ENCODE peak calls at places on chromosomes 13 and 19, in six cellular contexts. A is A549; H is nephron progenitor cell; V is substantia nigra; J is CD8-positive, alpha-beta memory T cell; D is stromal cell of bone marrow. F is an unnamed sample.

GRCh38 chr19:28905996-28906395 is 307.0 kb downstream of the UQCRFS1 start:
- DNase-seq in D (no peak), H (no peak), V (no peak), A (no peak), J (no peak), F (no peak)

GRCh38 chr13:109271061-109271460 is 515.3 kb downstream of the IRS2 start:
- DNase-seq in H (no peak), J (no peak), V (no peak), A (no peak), D (no peak), F (no peak)

GRCh38 chr13:28744091-28744536 is 25.3 kb upstream of the SLC46A3 start:
- DNase-seq in D (no peak), A (no peak), H (no peak), V (no peak), J (no peak), F (no peak)

GRCh38 chr19:10603084-10603872 is 16.2 kb upstream of the AP1M2 start:
- DNase-seq in V (no peak), D (no peak), H (peak), J (peak), A (no peak), F (peak)

GRCh38 chr13:95404141-95404882 is 103.1 kb upstream of the ABCC4 start:
- DNase-seq in H (peak), D (peak), J (peak), V (peak), A (peak), F (peak)

GRCh38 chr19:45883586-45883880 is 2.4 kb downstream of the IRF2BP1 start:
- DNase-seq in H (no peak), D (no peak), A (no peak), V (no peak), J (no peak), F (no peak)

GRCh38 chr13:54449922-54450321 is 1421.3 kb downstream of the OLFM4 start:
- DNase-seq in A (no peak), D (no peak), J (no peak), V (no peak), H (no peak), F (no peak)

GRCh38 chr19:1088419-1089066 is 6.6 kb downstream of the POLR2E start:
- DNase-seq in A (no peak), H (no peak), J (no peak), D (no peak), V (no peak), F (no peak)

GRCh38 chr19:18219911-18220631 is 6.2 kb downstream of the PDE4C start:
- DNase-seq in V (no peak), J (no peak), H (no peak), D (no peak), A (no peak), F (no peak)

F was measured in HuH-7.5.